ENCODE peak calls at places on chromosomes 5 and 9, in eight cellular contexts. Q, H, A, J, O, C, B and M are unnamed samples. For H3K4me1, the result is how much of the 10 kb centered on the place peaks cover.

GRCh38 chr5:127205147-127205546 is 85.4 kb upstream of the MEGF10 start:
- DNase-seq in Q (no peak), H (no peak), A (no peak), J (no peak), O (no peak), C (no peak), B (no peak), M (no peak)

GRCh38 chr5:149682532-149683076 is 47.5 kb upstream of the PPARGC1B start:
- DNase-seq in Q (no peak), H (no peak), A (no peak), J (no peak), O (no peak), C (no peak), B (no peak), M (no peak)

GRCh38 chr5:157718529-157718928 is 12.7 kb upstream of the THG1L start:
- DNase-seq in Q (no peak), H (peak), A (no peak), J (peak), O (no peak), C (peak), B (no peak), M (no peak)

GRCh38 chr5:38896760-38897159 is 50.9 kb downstream of the OSMR start:
- DNase-seq in Q (no peak), H (no peak), A (no peak), J (no peak), O (no peak), C (no peak), B (no peak), M (no peak)

GRCh38 chr9:18638448-18639249 is 164.7 kb downstream of the ADAMTSL1 start:
- DNase-seq in Q (no peak), H (no peak), A (no peak), J (no peak), O (no peak), C (no peak), B (no peak), M (no peak)

GRCh38 chr5:143245929-143246561 is 157.4 kb downstream of the NR3C1 start:
- DNase-seq in Q (no peak), H (peak), A (peak), J (peak), O (no peak), C (peak), B (no peak), M (no peak)

GRCh38 chr5:2391021-2391420 is 360.5 kb downstream of the IRX2 start:
- DNase-seq in Q (no peak), H (no peak), A (no peak), J (no peak), O (no peak), C (no peak), B (no peak), M (no peak)

GRCh38 chr5:158384535-158385421 is 525.8 kb upstream of the CLINT1 start:
- DNase-seq in Q (peak), H (peak), A (no peak), J (peak), O (peak), C (no peak), B (no peak), M (no peak)

GRCh38 chr9:16294371-16294770 is 576.1 kb downstream of the BNC2 start:
- DNase-seq in Q (no peak), H (no peak), A (no peak), J (no peak), O (no peak), C (no peak), B (no peak), M (no peak)

GRCh38 chr9:70398145-70398556 is 16.3 kb downstream of the KLF9 start:
- DNase-seq in Q (peak), H (no peak), A (no peak), J (no peak), O (no peak), C (no peak), B (no peak), M (no peak)

GRCh38 chr9:93950619-93951601 is 4.2 kb downstream of the BARX1 start:
- DNase-seq in Q (no peak), H (no peak), A (no peak), J (peak), O (no peak), C (no peak), B (no peak), M (no peak)

GRCh38 chr5:90553711-90554110 is 4.9 kb upstream of the ADGRV1 start:
- DNase-seq in Q (no peak), H (no peak), A (no peak), J (no peak), O (no peak), C (no peak), B (no peak), M (no peak)

GRCh38 chr9:128280084-128280622 is 4.1 kb downstream of the SWI5 start:
- DNase-seq in Q (no peak), H (no peak), A (no peak), J (no peak), O (no peak), C (no peak), B (no peak), M (no peak)

GRCh38 chr9:14179449-14179848 is 134.5 kb downstream of the NFIB start:
- DNase-seq in Q (no peak), H (no peak), A (no peak), J (peak), O (no peak), C (peak), B (no peak), M (no peak)

GRCh38 chr5:61596265-61596664 is 264.2 kb downstream of the ZSWIM6 start:
- DNase-seq in Q (no peak), H (no peak), A (no peak), J (no peak), O (no peak), C (no peak), B (no peak), M (no peak)

GRCh38 chr5:99334936-99335335 is 406.1 kb upstream of the CHD1 start:
- DNase-seq in Q (no peak), H (no peak), A (no peak), J (no peak), O (no peak), C (no peak), B (no peak), M (no peak)

GRCh38 chr9:113361304-113362018 is 12.1 kb downstream of the BSPRY start:
- DNase-seq in Q (no peak), H (no peak), A (no peak), J (no peak), O (no peak), C (no peak), B (no peak), M (no peak)

GRCh38 chr5:156779436-156779835 is 70.7 kb upstream of the PPP1R2B start:
- DNase-seq in Q (no peak), H (no peak), A (no peak), J (no peak), O (no peak), C (no peak), B (no peak), M (no peak)

GRCh38 chr5:192970-193831 is 1.9 kb downstream of the LRRC14B start:
- DNase-seq in Q (no peak), H (no peak), A (no peak), J (no peak), O (no peak), C (no peak), B (peak), M (no peak)

GRCh38 chr9:116689633-116690032 is 2.5 kb downstream of the TRIM32 start:
- DNase-seq in Q (no peak), H (no peak), A (no peak), J (no peak), O (no peak), C (no peak), B (no peak), M (no peak)

GRCh38 chr9:22029231-22029630 is 20.1 kb upstream of the CDKN2B start:
- DNase-seq in Q (no peak), H (no peak), A (no peak), J (no peak), O (no peak), C (no peak), B (no peak), M (no peak)

GRCh38 chr9:35367451-35367850 is 122.5 kb upstream of the RUSC2 start:
- DNase-seq in Q (no peak), H (no peak), A (no peak), J (peak), O (no peak), C (no peak), B (no peak), M (no peak)

GRCh38 chr5:17831279-17831678 is 197.0 kb downstream of the TAF11L14 start:
- DNase-seq in Q (no peak), H (no peak), A (no peak), J (no peak), O (no peak), C (no peak), B (no peak), M (no peak)

GRCh38 chr5:138610468-138611294 is 35.5 kb upstream of the HSPA9 start:
- DNase-seq in Q (no peak), H (peak), A (peak), J (no peak), O (no peak), C (no peak), B (peak), M (no peak)

GRCh38 chr5:138615461-138615860 is 40.3 kb upstream of the HSPA9 start:
- DNase-seq in Q (no peak), H (no peak), A (no peak), J (no peak), O (no peak), C (no peak), B (no peak), M (no peak)

GRCh38 chr5:138616508-138616907 is 41.3 kb upstream of the HSPA9 start:
- DNase-seq in Q (no peak), H (no peak), A (no peak), J (no peak), O (no peak), C (no peak), B (no peak), M (no peak)

GRCh38 chr5:138606378-138606777 is 31.2 kb upstream of the HSPA9 start:
- DNase-seq in Q (peak), H (no peak), A (no peak), J (no peak), O (no peak), C (no peak), B (no peak), M (no peak)

GRCh38 chr5:138611295-138612220 is 36.4 kb upstream of the HSPA9 start:
- DNase-seq in Q (no peak), H (no peak), A (no peak), J (no peak), O (no peak), C (no peak), B (no peak), M (no peak)
- H3K4me3 ChIP-seq in Q (peak), H (no peak), A (peak), J (no peak), O (peak), C (peak), B (peak), M (no peak)

DNA sequence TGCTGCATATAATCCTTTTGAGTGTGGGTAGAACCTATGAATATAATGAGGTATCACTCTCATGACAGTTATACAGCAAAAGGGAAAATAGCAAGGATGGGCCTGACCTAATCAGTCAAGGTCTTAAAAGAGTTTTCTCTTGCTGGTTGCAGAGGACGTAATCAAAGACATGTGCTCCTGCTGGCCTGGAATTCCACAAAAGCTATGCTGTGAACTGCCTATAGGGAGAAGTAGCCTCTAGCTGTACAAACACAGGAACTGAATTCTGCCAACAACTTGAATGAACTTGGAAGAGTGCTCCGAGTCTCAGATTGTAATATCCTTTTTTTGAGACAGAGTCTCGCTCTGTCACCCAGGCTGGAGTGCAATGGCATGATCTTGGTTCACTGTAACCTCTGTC is 195.6 kb downstream of the PLK2 start:
- DNase-seq in Q (no peak), H (no peak), A (no peak), J (no peak), O (no peak), C (no peak), B (no peak), M (no peak)
- TF ChIP-seq CTCF in Q (no peak), H (no peak), A (no peak), J (no peak), O (no peak), C (no peak), B (no peak), M (no peak)

GRCh38 chr5:132438931-132439330 is 51.6 kb downstream of the IRF1 start:
- DNase-seq in Q (peak), H (no peak), A (no peak), J (no peak), O (no peak), C (no peak), B (no peak), M (no peak)
- H3K4me1 ChIP-seq in Q (under half), H (under half), A (half or more), J (under half), O (half or more), C (under half), B (under half), M (half or more)

DNA sequence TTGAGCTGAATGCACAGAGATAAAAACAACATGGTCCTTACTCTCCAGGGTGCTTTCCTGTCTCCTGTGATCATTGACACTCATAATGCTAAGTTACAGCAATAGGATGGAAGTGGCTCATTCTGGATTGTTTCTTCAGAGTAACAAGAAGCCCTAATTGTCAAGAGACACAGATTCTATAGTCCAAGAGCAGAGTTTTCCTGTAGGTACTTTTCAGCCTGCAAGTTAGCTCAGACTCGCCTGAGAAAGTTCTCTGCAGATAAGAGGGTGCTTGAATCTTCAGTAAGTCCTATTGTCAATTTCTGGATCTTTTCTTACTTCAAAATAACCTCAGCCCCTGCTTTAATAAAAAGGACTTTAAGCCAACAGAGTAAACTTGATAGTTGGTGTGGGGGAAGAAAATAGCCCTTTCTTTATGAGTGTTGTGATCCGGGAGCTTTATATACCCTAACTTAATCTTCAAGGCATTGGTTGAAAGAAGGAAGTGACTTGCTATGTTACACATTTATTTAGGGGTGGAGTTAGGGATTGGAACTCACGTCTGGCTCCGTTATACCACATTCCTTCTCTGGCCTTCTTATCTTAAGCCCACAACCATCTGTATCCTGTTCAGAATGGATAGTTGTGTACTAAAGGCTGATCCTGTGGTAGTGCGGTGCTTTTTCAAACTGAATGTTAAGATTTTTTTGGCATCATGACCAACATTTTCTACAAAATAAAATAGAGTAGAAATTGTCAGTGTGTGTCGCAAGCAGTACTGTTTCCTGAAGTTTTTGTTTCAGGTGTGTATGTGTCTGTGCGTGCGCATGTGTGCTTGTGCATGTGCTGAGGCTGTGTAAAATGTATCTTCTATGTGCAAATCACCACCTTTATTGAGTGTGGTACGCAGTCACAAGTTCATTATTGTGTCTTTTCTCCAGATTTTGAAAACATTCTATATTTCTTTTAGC is 173.9 kb downstream of the WDR70 start:
- DNase-seq in Q (no peak), H (no peak), A (no peak), J (no peak), O (no peak), C (no peak), B (no peak), M (no peak)
- H3K4me3 ChIP-seq in Q (no peak), H (no peak), A (no peak), J (no peak), O (no peak), C (no peak), B (no peak), M (no peak)